ENCODE peak calls at places on chromosomes 12 and 14, in six cellular contexts. V is activated gamma-delta T cell treated with Interleukin-2 at 50 U/mL for 16 hours, U is HS-27A, F is COR-L47, Y is ACHN, C is GM13977. E is an unnamed sample.
A peak's percentile ranks its signal among the peaks of the same experiment; 100 is the strongest.

GRCh38 chr12:57169969-57170368 is 22.6 kb upstream of the LRP1-AS start:
- DNase-seq in V (no peak), U (no peak), F (no peak), Y (no peak), C (no peak), E (no peak)

GRCh38 chr14:103296007-103296406 is 38.0 kb upstream of the EIF5 start:
- DNase-seq in V (no peak), U (peak; percentile 22), F (no peak), Y (peak; percentile 20), C (no peak), E (no peak)

GRCh38 chr14:74913986-74914573 is 9.0 kb downstream of the RPS6KL1 start:
- DNase-seq in V (no peak), U (peak; percentile 17), F (peak; percentile 18), Y (peak; percentile 57), C (peak; percentile 75), E (no peak)

GRCh38 chr12:62520361-62520760 is 53.7 kb downstream of the MON2 start:
- DNase-seq in V (no peak), U (no peak), F (peak; percentile 1), Y (no peak), C (no peak), E (no peak)

GRCh38 chr12:122609696-122610095 is 82.6 kb downstream of the KNTC1 start:
- DNase-seq in V (no peak), U (no peak), F (no peak), Y (no peak), C (no peak), E (no peak)

GRCh38 chr12:93614917-93615596 is 42.6 kb downstream of the SOCS2 start:
- DNase-seq in V (no peak), U (peak; percentile 11), F (no peak), Y (no peak), C (no peak), E (no peak)

GRCh38 chr12:89883630-89884364 is 175.2 kb upstream of the ATP2B1 start:
- DNase-seq in V (no peak), U (no peak), F (peak; percentile 91), Y (no peak), C (no peak), E (no peak)

GRCh38 chr14:85416771-85417170 is 113.2 kb upstream of the FLRT2 start:
- DNase-seq in V (no peak), U (peak; percentile 75), F (no peak), Y (peak; percentile 37), C (no peak), E (no peak)

GRCh38 chr14:90514015-90514398 is 117.2 kb downstream of the CALM1 start:
- DNase-seq in V (no peak), U (no peak), F (peak; percentile 83), Y (no peak), C (no peak), E (no peak)

GRCh38 chr12:15001733-15002471 is 29.1 kb downstream of the PDE6H start:
- DNase-seq in V (no peak), U (no peak), F (no peak), Y (no peak), C (no peak), E (no peak)

GRCh38 chr12:81141220-81141619 is 63.3 kb downstream of the ACSS3 start:
- DNase-seq in V (no peak), U (no peak), F (no peak), Y (no peak), C (no peak), E (no peak)

GRCh38 chr12:52204095-52204930 is 12.5 kb upstream of the KRT80 start:
- DNase-seq in V (no peak), U (no peak), F (no peak), Y (peak; percentile 36), C (no peak), E (no peak)

GRCh38 chr12:57793920-57794319 is 11.3 kb downstream of the TSFM start:
- DNase-seq in V (no peak), U (no peak), F (no peak), Y (no peak), C (no peak), E (no peak)